ENCODE peak calls at places on chromosome 4, in four cellular contexts. Z is neural progenitor cell, P is colonic mucosa, S is body of pancreas. D is an unnamed sample. For H3K4me1 and H3K9me3, the result is how much of the 10 kb centered on the place peaks cover.

GRCh38 chr4:74267998-74268606 is 40.2 kb upstream of the EPGN start:
- DNase-seq in Z (no peak), P (no peak), S (no peak), D (peak)

GRCh38 chr4:37715889-37716402 is 29.8 kb upstream of the RELL1 start:
- DNase-seq in Z (no peak), P (peak), S (peak), D (peak)

GRCh38 chr4:124964251-124964650 is 251.7 kb upstream of the ANKRD50 start:
- DNase-seq in Z (no peak), P (no peak), S (no peak), D (no peak)

GRCh38 chr4:112647785-112648184 is 10.8 kb downstream of the LARP7 start:
- DNase-seq in Z (peak), P (no peak), S (no peak), D (no peak)

GRCh38 chr4:59597536-59598232 is 1602.4 kb upstream of the ADGRL3 start:
- DNase-seq in Z (peak), P (no peak), S (no peak), D (no peak)

GRCh38 chr4:117983541-117984451 is 50.5 kb upstream of the NDST3 start:
- DNase-seq in Z (no peak), P (no peak), S (no peak), D (peak)

GRCh38 chr4:87974856-87975462 is 555 bp upstream of the SPP1 start:
- DNase-seq in Z (no peak), P (no peak), S (peak), D (no peak)

GRCh38 chr4:108954880-108955279 is 192.0 kb upstream of the ETNPPL start:
- DNase-seq in Z (no peak), P (no peak), S (no peak), D (no peak)

GRCh38 chr4:139142097-139142496 is 34.9 kb downstream of the ELF2 start:
- DNase-seq in Z (no peak), P (no peak), S (no peak), D (no peak)

GRCh38 chr4:7778524-7779193 is 161.0 kb downstream of the AFAP1 start:
- DNase-seq in Z (no peak), P (no peak), S (no peak), D (no peak)

GRCh38 chr4:75289843-75290616 is 224.2 kb downstream of the RCHY1 start:
- DNase-seq in Z (peak), P (peak), S (peak), D (peak)

GRCh38 chr4:158020175-158020574 is 152.7 kb downstream of the GASK1B start:
- DNase-seq in Z (no peak), P (peak), S (peak), D (peak)

GRCh38 chr4:182354106-182354505 is 110.9 kb downstream of the TENM3 start:
- DNase-seq in Z (no peak), P (no peak), S (no peak), D (no peak)

GRCh38 chr4:78517050-78517652 is 34.4 kb upstream of the ANXA3 start:
- DNase-seq in Z (peak), P (no peak), S (peak), D (peak)

DNA sequence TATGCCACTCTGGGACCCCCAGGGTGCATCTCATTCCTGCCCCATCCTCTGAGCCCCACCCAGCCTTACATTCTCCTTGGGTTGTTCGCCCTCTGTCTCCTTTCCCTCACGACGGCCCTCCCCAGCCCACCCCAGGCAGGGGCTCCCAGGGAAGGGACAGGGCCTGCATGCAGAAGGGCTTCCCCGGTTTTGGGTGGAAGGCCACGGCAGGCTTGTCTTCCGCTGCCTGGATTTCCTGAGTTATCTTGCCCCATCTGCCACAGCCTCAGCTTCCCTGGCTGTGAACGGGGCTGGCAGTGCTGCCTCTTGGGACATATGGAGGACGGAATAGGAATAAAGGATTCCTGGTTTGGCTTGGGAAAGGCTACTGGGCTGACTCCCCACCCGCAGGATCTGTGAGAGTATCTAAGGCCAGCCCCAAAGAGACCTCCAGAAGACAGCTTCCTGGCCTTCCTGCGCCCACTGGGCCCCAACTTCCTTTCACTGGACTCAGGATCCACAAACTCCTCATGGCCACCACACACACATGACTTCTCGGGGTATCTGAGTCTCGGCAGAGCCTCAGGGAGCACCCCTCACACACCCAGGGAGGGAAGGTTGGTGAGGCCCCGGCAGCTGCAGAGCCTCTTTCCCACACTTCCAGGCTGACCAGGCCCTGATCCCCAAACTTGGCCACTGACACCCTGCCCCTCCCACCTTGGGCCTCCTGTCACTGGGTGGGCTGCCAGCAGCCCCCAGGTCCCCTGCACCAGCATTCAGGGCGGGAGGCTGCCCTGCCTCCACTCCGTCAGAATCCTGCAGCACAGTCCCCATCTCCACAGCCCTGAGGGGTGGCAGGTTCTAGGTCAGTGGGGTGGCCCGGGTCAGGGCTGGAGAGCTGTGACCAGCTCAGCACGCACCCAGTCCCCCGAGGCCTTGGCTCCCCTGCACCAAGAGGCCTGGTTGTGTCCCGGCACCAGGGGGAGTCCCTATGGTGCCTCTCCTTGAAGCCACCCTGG is 3.5 kb upstream of the MXD4 start:
- DNase-seq in Z (no peak), P (no peak), S (no peak), D (no peak)
- H3K27ac ChIP-seq in Z (no peak), P (no peak), S (no peak), D (no peak)

DNA sequence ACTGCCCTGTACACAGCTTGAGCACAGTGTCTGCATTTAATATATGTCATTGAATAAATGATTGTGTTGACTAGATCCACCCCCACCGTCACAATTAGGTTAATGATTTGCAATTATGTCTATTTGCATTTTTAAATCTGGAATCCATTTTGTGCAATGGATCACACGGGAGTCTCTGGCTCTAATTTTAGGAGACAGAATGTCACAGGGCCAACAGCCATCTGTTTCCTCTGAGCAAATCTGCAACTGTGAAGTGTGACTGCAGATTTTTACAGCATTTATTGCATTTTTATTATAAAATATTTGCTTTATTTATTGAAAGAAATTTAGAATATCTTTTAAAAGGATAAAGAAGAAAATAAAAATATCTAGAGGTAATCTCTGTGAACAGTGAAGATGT is 316.8 kb downstream of the HS3ST1 start:
- DNase-seq in Z (no peak), P (no peak), S (no peak), D (no peak)
- H3K4me1 ChIP-seq in Z (under half), P (under half), S (under half), D (under half)

GRCh38 chr4:99021386-99021785 is 25.9 kb downstream of the METAP1 start:
- DNase-seq in Z (no peak), P (no peak), S (no peak), D (no peak)
- H3K9me3 ChIP-seq in Z (under half), P (under half), S (under half), D (under half)

GRCh38 chr4:151485541-151486131 is 76.7 kb downstream of the FHIP1A start:
- DNase-seq in Z (no peak), P (no peak), S (peak), D (no peak)
- H3K27ac ChIP-seq in Z (no peak), P (no peak), S (no peak), D (no peak)

GRCh38 chr4:23958749-23959148 is 68.9 kb upstream of the PPARGC1A start:
- DNase-seq in Z (no peak), P (no peak), S (no peak), D (no peak)
- H3K4me1 ChIP-seq in Z (under half), P (under half), S (under half), D (under half)

GRCh38 chr4:29927895-29928294 is 792.3 kb upstream of the PCDH7 start:
- DNase-seq in Z (no peak), P (no peak), S (no peak), D (no peak)
- H3K9me3 ChIP-seq in Z (under half), P (under half), S (under half), D (under half)

GRCh38 chr4:4270529-4270928 is 19.4 kb downstream of the LYAR start:
- DNase-seq in Z (no peak), P (no peak), S (no peak), D (no peak)
- H3K27ac ChIP-seq in Z (no peak), P (no peak), S (no peak), D (no peak)

GRCh38 chr4:80305466-80305865 is 30.1 kb upstream of the CFAP299 start:
- DNase-seq in Z (no peak), P (no peak), S (no peak), D (no peak)
- H3K4me1 ChIP-seq in Z (under half), P (under half), S (under half), D (under half)